ENCODE peak calls at places on chromosomes 7 and 10, in seven cellular contexts. E is CD4-positive, alpha-beta T cell; V is neural progenitor cell; T is hepatocyte; A is cardiac muscle cell; C is choroid plexus epithelial cell; U is uterus. N is an unnamed sample.
A peak's percentile ranks its signal among the peaks of the same experiment; 100 is the strongest.

GRCh38 chr7:33186187-33186586 is 56.8 kb downstream of the BBS9 start:
- DNase-seq in E (no peak), V (peak; percentile 16), T (no peak), A (peak; percentile 73), C (peak; percentile 83), U (no peak), N (no peak)

GRCh38 chr7:15845868-15846267 is 159.4 kb upstream of the MEOX2 start:
- DNase-seq in E (no peak), V (no peak), T (no peak), A (no peak), C (no peak), U (no peak), N (no peak)

GRCh38 chr10:31136951-31137885 is 105.6 kb upstream of the ZNF438 start:
- DNase-seq in E (no peak), V (no peak), T (no peak), A (peak; percentile 45), C (peak; percentile 56), U (no peak), N (no peak)

GRCh38 chr7:131556912-131557457 is 557 bp upstream of the PODXL start:
- DNase-seq in E (no peak), V (no peak), T (no peak), A (no peak), C (no peak), U (no peak), N (no peak)

GRCh38 chr10:114077815-114078219 is 34.2 kb downstream of the ADRB1 start:
- DNase-seq in E (no peak), V (peak; percentile 33), T (no peak), A (no peak), C (no peak), U (no peak), N (no peak)

GRCh38 chr10:114821915-114822770 is 563 bp downstream of the FHIP2A start:
- DNase-seq in E (peak; percentile 32), V (peak; percentile 53), T (peak; percentile 32), A (peak; percentile 62), C (peak; percentile 46), U (peak; percentile 27), N (no peak)

GRCh38 chr7:138166681-138167080 is 90.4 kb downstream of the AKR1D1 start:
- DNase-seq in E (no peak), V (no peak), T (no peak), A (peak; percentile 27), C (peak; percentile 14), U (no peak), N (no peak)

GRCh38 chr10:63976538-63976937 is 455.3 kb downstream of the REEP3 start:
- DNase-seq in E (no peak), V (peak; percentile 73), T (peak; percentile 66), A (peak; percentile 56), C (peak; percentile 38), U (no peak), N (no peak)

GRCh38 chr10:21746118-21746517 is 212.1 kb downstream of the MLLT10 start:
- DNase-seq in E (peak; percentile 25), V (no peak), T (no peak), A (no peak), C (no peak), U (no peak), N (no peak)

GRCh38 chr7:24372973-24373372 is 89.0 kb downstream of the NPY start:
- DNase-seq in E (no peak), V (no peak), T (no peak), A (no peak), C (no peak), U (no peak), N (no peak)

GRCh38 chr10:69891057-69891617 is 89.4 kb downstream of the COL13A1 start:
- DNase-seq in E (no peak), V (no peak), T (no peak), A (no peak), C (no peak), U (no peak), N (no peak)

GRCh38 chr10:7579681-7580080 is 87.1 kb downstream of the ITIH5 start:
- DNase-seq in E (no peak), V (no peak), T (no peak), A (no peak), C (no peak), U (no peak), N (no peak)

GRCh38 chr10:50404021-50404823 is 152.9 kb upstream of the ASAH2 start:
- DNase-seq in E (no peak), V (no peak), T (no peak), A (no peak), C (peak; percentile 65), U (no peak), N (no peak)

GRCh38 chr10:76311752-76312699 is 880.6 kb downstream of the LRMDA start:
- DNase-seq in E (no peak), V (peak; percentile 79), T (peak; percentile 56), A (peak; percentile 34), C (peak; percentile 22), U (no peak), N (no peak)

GRCh38 chr10:72242675-72243074 is 26.6 kb upstream of the ASCC1 start:
- DNase-seq in E (no peak), V (no peak), T (peak; percentile 49), A (peak; percentile 98), C (peak; percentile 69), U (peak; percentile 78), N (no peak)

GRCh38 chr7:43456200-43456599 is 126.7 kb upstream of the STK17A start:
- DNase-seq in E (no peak), V (peak; percentile 40), T (no peak), A (no peak), C (no peak), U (no peak), N (no peak)

GRCh38 chr10:102096449-102096848 is 23.7 kb downstream of the LDB1 start:
- DNase-seq in E (no peak), V (no peak), T (no peak), A (no peak), C (no peak), U (no peak), N (no peak)

GRCh38 chr10:102102421-102102820 is 17.7 kb downstream of the LDB1 start:
- DNase-seq in E (no peak), V (no peak), T (no peak), A (no peak), C (no peak), U (no peak), N (no peak)

DNA sequence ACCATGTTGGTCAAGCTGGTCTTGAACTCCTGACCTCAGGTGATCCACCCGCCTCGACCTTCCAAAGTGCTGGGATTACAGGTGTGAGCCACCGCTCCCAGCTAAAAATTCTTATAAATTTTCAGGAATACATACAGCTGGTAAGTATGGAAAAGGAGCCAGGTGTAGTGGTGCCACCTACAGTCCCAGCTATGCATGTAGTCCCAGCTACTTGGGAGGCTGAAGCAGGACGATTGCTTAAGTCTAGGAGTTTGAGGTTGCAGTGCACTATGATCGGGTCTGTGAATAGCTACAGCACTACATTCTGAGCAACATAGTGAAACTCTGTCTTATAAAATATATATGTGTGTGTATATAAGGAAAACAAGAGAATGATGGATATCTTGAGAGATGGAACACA is 19.0 kb downstream of the LDB1 start:
- DNase-seq in E (no peak), V (no peak), T (no peak), A (no peak), C (peak; percentile 19), U (no peak), N (no peak)
- TF ChIP-seq CTCF in E (no peak), V (no peak), T (no peak), A (no peak), C (peak; percentile 23), U (no peak), N (no peak)

GRCh38 chr10:129853236-129853946 is 110.7 kb downstream of the EBF3 start:
- DNase-seq in E (no peak), V (no peak), T (peak; percentile 64), A (peak; percentile 38), C (peak; percentile 39), U (no peak), N (no peak)
- TF ChIP-seq CTCF in E (no peak), V (peak; percentile 45), T (peak; percentile 43), A (peak; percentile 44), C (peak; percentile 42), U (no peak), N (no peak)

GRCh38 chr10:79069325-79070090 is 742 bp downstream of the ZMIZ1 start:
- DNase-seq in E (peak; percentile 37), V (peak; percentile 70), T (peak; percentile 72), A (peak; percentile 66), C (peak; percentile 60), U (no peak), N (no peak)

GRCh38 chr10:79068203-79068561 is 584 bp upstream of the ZMIZ1 start:
- DNase-seq in E (peak; percentile 27), V (no peak), T (peak; percentile 48), A (peak; percentile 34), C (peak; percentile 16), U (no peak), N (no peak)

GRCh38 chr10:79070091-79070610 is 1.4 kb downstream of the ZMIZ1 start:
- DNase-seq in E (no peak), V (peak; percentile 85), T (peak; percentile 66), A (peak; percentile 47), C (peak; percentile 40), U (no peak), N (no peak)

GRCh38 chr10:79067241-79068202 is 1.2 kb upstream of the ZMIZ1 start:
- DNase-seq in E (peak; percentile 80), V (peak; percentile 97), T (peak; percentile 95), A (peak; percentile 97), C (peak; percentile 92), U (peak; percentile 92), N (peak; percentile 76)

DNA sequence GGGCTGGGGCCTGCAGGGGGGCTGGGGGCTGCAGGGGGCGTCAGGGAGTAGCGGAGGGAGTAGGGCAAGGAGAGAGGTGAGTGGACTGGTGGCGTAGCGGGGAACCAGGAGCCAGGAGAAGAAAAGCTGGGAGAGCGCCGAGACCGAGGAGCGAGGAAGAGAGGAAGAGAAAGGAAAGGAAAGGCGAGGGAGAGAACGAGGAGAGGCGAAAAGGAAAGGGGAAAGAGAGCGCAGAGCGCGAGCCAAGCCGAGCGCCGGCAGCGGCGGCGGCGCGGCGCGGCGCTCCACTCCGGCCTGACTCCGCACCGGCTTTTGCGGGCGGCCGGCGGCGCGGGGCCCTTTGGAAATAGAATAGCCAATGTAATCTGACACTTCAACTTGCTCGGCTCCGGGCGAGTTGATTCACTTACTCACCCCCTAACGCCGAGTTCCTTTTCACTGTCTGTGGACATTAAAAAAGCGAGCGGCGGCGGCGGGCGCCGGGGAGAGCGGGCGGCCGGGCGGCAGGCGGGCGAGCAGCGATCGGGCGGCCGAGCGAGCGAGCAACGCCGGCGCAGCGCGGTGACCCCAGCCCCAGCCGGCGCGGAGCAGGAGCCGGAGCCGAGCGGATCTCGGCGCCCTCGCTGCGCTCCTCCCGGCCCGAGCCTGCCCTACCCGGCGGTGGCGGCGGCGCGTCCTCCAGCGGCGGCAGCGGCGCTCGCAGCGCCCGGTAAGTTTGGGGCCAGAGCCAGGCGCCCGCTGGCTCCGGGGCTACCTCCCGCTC is at the start of gene ZMIZ1:
- DNase-seq in E (peak; percentile 74), V (peak; percentile 95), T (peak; percentile 93), A (peak; percentile 94), C (peak; percentile 94), U (peak; percentile 93), N (peak; percentile 71)
- TF ChIP-seq CTCF in E (no peak), V (peak; percentile 41), T (peak; percentile 11), A (peak; percentile 11), C (peak; percentile 16), U (no peak), N (no peak)

DNA sequence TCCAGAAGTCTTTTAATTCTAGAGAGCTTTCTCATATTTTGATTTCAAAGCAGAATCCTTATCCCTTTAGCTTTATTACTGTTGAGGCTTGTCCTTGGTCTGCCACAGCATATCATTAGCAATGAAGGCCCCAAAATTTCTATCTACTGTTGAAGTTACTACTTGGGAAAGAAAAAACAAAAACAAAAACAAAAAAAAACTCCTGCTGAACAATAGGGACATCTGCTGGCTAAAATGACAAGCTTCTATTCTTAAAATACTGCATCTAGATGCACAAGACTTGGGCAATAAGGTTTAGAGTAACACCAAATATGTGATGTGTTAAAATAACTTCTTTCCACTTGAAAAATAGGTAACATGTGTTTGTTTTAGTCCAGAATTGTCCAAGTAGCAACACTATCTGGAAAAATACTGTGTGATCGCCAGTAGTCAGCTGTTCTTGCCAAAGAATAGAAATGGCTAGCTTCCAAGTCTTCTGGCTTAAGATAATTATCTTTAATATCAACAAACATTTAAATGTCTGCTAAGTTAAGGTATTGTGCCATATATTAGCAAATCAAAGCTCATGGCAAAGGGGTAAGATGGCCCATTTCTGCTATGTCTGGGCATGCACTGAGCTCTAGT is 3.8 kb upstream of the DMTF1 start:
- DNase-seq in E (no peak), V (peak; percentile 21), T (peak; percentile 24), A (peak; percentile 67), C (peak; percentile 66), U (no peak), N (no peak)
- TF ChIP-seq CTCF in E (peak; percentile 55), V (peak; percentile 60), T (peak; percentile 72), A (peak; percentile 60), C (peak; percentile 57), U (peak; percentile 38), N (no peak)

N was measured in omental fat pad.